ENCODE peak calls at places on chromosome 1, in seven cellular contexts. T is NCI-H1105; I is kidney; Q is HFFc6; E is effector CD4-positive, alpha-beta T cell; X is T-helper 2 cell; D is DMS153. C is an unnamed sample.

GRCh38 chr1:15610167-15610566 is 7.1 kb upstream of the DDI2 start:
- DNase-seq in D (peak), I (no peak), Q (no peak), X (no peak), E (no peak), T (no peak), C (no peak)

GRCh38 chr1:178038372-178038771 is 55.5 kb upstream of the RASAL2 start:
- DNase-seq in Q (no peak), X (no peak), D (no peak), I (no peak), T (no peak), E (no peak), C (no peak)

GRCh38 chr1:26723013-26723991 is 27.5 kb downstream of the ARID1A start:
- DNase-seq in I (peak), T (peak), X (peak), Q (peak), D (peak), E (peak), C (no peak)

GRCh38 chr1:156816561-156817328 is at the start of gene SH2D2A:
- DNase-seq in D (no peak), X (peak), T (no peak), E (peak), Q (no peak), I (peak), C (peak)

GRCh38 chr1:87682565-87682964 is 353.9 kb downstream of the LMO4 start:
- DNase-seq in E (no peak), X (no peak), D (no peak), Q (no peak), T (no peak), I (no peak), C (no peak)

GRCh38 chr1:182556279-182556678 is 32.8 kb downstream of the RNASEL start:
- DNase-seq in D (no peak), E (no peak), Q (no peak), I (no peak), T (no peak), X (no peak), C (no peak)

GRCh38 chr1:212310383-212310782 is 25.2 kb downstream of the PPP2R5A start:
- DNase-seq in E (no peak), T (no peak), I (no peak), Q (no peak), D (no peak), X (no peak), C (no peak)

GRCh38 chr1:32972814-32973428 is 8.3 kb upstream of the RNF19B start:
- DNase-seq in T (peak), X (no peak), I (peak), E (no peak), D (peak), Q (no peak), C (peak)

GRCh38 chr1:195908121-195908520 is 700.1 kb downstream of the KCNT2 start:
- DNase-seq in X (no peak), D (no peak), I (no peak), Q (peak), E (no peak), T (no peak), C (no peak)

GRCh38 chr1:203751051-203751450 is 13.9 kb upstream of the LAX1 start:
- DNase-seq in E (no peak), X (no peak), I (no peak), T (no peak), Q (peak), D (no peak), C (no peak)

GRCh38 chr1:161258439-161259386 is at the start of gene PCP4L1:
- DNase-seq in I (peak), D (no peak), T (peak), Q (peak), E (no peak), X (peak), C (peak)

GRCh38 chr1:185895208-185895900 is 161.2 kb downstream of the HMCN1 start:
- DNase-seq in D (no peak), T (no peak), I (no peak), X (no peak), E (no peak), Q (no peak), C (no peak)

GRCh38 chr1:220748091-220748934 is at the start of gene MTARC2:
- DNase-seq in T (peak), D (peak), Q (peak), X (no peak), E (no peak), I (peak), C (no peak)

GRCh38 chr1:224727851-224728250 is 111.7 kb downstream of the CNIH3 start:
- DNase-seq in D (no peak), E (no peak), I (no peak), Q (peak), X (no peak), T (no peak), C (no peak)

GRCh38 chr1:48302652-48303051 is 80.1 kb downstream of the SLC5A9 start:
- DNase-seq in X (no peak), D (no peak), T (no peak), Q (no peak), I (no peak), E (no peak), C (no peak)

GRCh38 chr1:39799770-39800470 is 11.3 kb upstream of the BMP8B start:
- DNase-seq in X (peak), Q (peak), E (peak), D (peak), I (peak), T (peak), C (peak)